ENCODE peak calls at places on chromosomes 12 and 14, in five cellular contexts. Z is AG08395; S is activated CD4-positive, alpha-beta T cell treated with anti-CD3 and anti-CD28 coated beads, Interleukin-2, amount 10 ng/mL, durations not matched to agents 7 days and 5 days; U is activated naive CD4-positive, alpha-beta T cell; V is NCI-H1105 treated with DMSO at 0.1 percent for 48 hours. E is an unnamed sample.

GRCh38 chr12:119578112-119578511 is 15.5 kb upstream of the TMEM233 start:
- DNase-seq in Z (no peak), S (no peak), U (no peak), V (no peak), E (peak)

GRCh38 chr14:95998656-95999055 is 40.5 kb upstream of the C14orf132 start:
- DNase-seq in Z (peak), S (no peak), U (no peak), V (peak), E (peak)

GRCh38 chr12:4909734-4910501 is at the start of gene KCNA1:
- DNase-seq in Z (peak), S (no peak), U (no peak), V (peak), E (no peak)

GRCh38 chr12:109880938-109881337 is 597 bp upstream of the GLTP start:
- DNase-seq in Z (no peak), S (no peak), U (no peak), V (no peak), E (no peak)

GRCh38 chr12:63811334-63811733 is 31.6 kb downstream of the RXYLT1 start:
- DNase-seq in Z (no peak), S (no peak), U (no peak), V (no peak), E (no peak)

GRCh38 chr14:79090781-79091180 is 920.6 kb downstream of the NRXN3 start:
- DNase-seq in Z (no peak), S (no peak), U (no peak), V (no peak), E (no peak)

GRCh38 chr12:2372735-2373134 is 319.9 kb downstream of the CACNA1C start:
- DNase-seq in Z (no peak), S (no peak), U (no peak), V (no peak), E (no peak)

GRCh38 chr12:56154246-56154771 is 1.9 kb downstream of the MYL6B start:
- DNase-seq in Z (no peak), S (no peak), U (no peak), V (no peak), E (no peak)

GRCh38 chr14:68691031-68691864 is 101.6 kb downstream of the ZFP36L1 start:
- DNase-seq in Z (no peak), S (no peak), U (no peak), V (no peak), E (no peak)

GRCh38 chr12:104827587-104827986 is 130.5 kb downstream of the SLC41A2 start:
- DNase-seq in Z (no peak), S (no peak), U (no peak), V (no peak), E (no peak)

GRCh38 chr12:108822458-108823205 is 34.8 kb downstream of the SSH1 start:
- DNase-seq in Z (no peak), S (no peak), U (no peak), V (no peak), E (no peak)

GRCh38 chr14:94451091-94451751 is 1.4 kb downstream of the SERPINA11 start:
- DNase-seq in Z (no peak), S (no peak), U (no peak), V (no peak), E (no peak)

GRCh38 chr14:101037021-101037817 is 133.7 kb upstream of the RTL1 start:
- DNase-seq in Z (no peak), S (no peak), U (no peak), V (no peak), E (no peak)

GRCh38 chr12:113762849-113763816 is 203.0 kb downstream of the RBM19 start:
- DNase-seq in Z (no peak), S (no peak), U (no peak), V (no peak), E (no peak)

GRCh38 chr14:22557846-22558220 is 31.2 kb downstream of the DAD1 start:
- DNase-seq in Z (no peak), S (no peak), U (no peak), V (no peak), E (no peak)

GRCh38 chr14:20757963-20758362 is 10.2 kb upstream of the EDDM3B start:
- DNase-seq in Z (no peak), S (peak), U (no peak), V (no peak), E (no peak)

GRCh38 chr14:29897181-29897580 is 30.5 kb downstream of the PRKD1 start:
- DNase-seq in Z (no peak), S (no peak), U (no peak), V (no peak), E (no peak)